ENCODE peak calls at places on chromosome 11, in eight cellular contexts. G is GM23248, J is HCT116, S is astrocyte, K is esophagus squamous epithelium, T is prostate gland, C is iPS DF 6.9, U is cardiac muscle cell. N is an unnamed sample. For H3K4me1 and H3K36me3, the result is how much of the 10 kb centered on the place peaks cover.

GRCh38 chr11:108115495-108116140 is 5.7 kb upstream of the ACAT1 start:
- DNase-seq in G (peak), J (no peak), S (peak), K (no peak), T (peak), C (no peak), U (peak), N (peak)

GRCh38 chr11:2518983-2519340 is 74.2 kb downstream of the KCNQ1 start:
- DNase-seq in G (no peak), J (no peak), S (no peak), K (no peak), T (no peak), C (no peak), U (no peak), N (no peak)

GRCh38 chr11:19345848-19346681 is 105.3 kb upstream of the E2F8 start:
- DNase-seq in G (peak), J (no peak), S (no peak), K (no peak), T (no peak), C (no peak), U (peak), N (no peak)

GRCh38 chr11:67434395-67434881 is 3.0 kb downstream of the PTPRCAP start:
- DNase-seq in G (no peak), J (no peak), S (no peak), K (no peak), T (no peak), C (no peak), U (no peak), N (no peak)

GRCh38 chr11:19829109-19829790 is 116.6 kb downstream of the NAV2 start:
- DNase-seq in G (no peak), J (no peak), S (no peak), K (no peak), T (peak), C (no peak), U (no peak), N (no peak)

GRCh38 chr11:43925932-43926505 is 16.4 kb upstream of the C11orf96 start:
- DNase-seq in G (no peak), J (no peak), S (no peak), K (no peak), T (no peak), C (no peak), U (no peak), N (no peak)

GRCh38 chr11:68480193-68480592 is 19.6 kb downstream of the PPP6R3 start:
- DNase-seq in G (no peak), J (no peak), S (no peak), K (no peak), T (no peak), C (no peak), U (no peak), N (no peak)

GRCh38 chr11:10450451-10451398 is 4.3 kb upstream of the AMPD3 start:
- DNase-seq in G (peak), J (peak), S (no peak), K (no peak), T (peak), C (peak), U (peak), N (no peak)

GRCh38 chr11:107591446-107592236 is 694 bp downstream of the ELMOD1 start:
- DNase-seq in G (peak), J (no peak), S (peak), K (no peak), T (no peak), C (no peak), U (peak), N (peak)

GRCh38 chr11:2387266-2387982 is 10.3 kb downstream of the CD81 start:
- DNase-seq in G (peak), J (no peak), S (no peak), K (no peak), T (no peak), C (no peak), U (no peak), N (peak)

GRCh38 chr11:62911137-62912130 is 9.7 kb downstream of the CHRM1 start:
- DNase-seq in G (peak), J (no peak), S (no peak), K (no peak), T (no peak), C (no peak), U (no peak), N (no peak)

GRCh38 chr11:36349345-36350136 is 53.5 kb downstream of the PRR5L start:
- DNase-seq in G (peak), J (no peak), S (no peak), K (no peak), T (no peak), C (no peak), U (no peak), N (no peak)

GRCh38 chr11:115333106-115333505 is 171.1 kb downstream of the CADM1 start:
- DNase-seq in G (peak), J (no peak), S (peak), K (no peak), T (no peak), C (no peak), U (no peak), N (no peak)

GRCh38 chr11:80390546-80390945 is 949.7 kb upstream of the TENM4 start:
- DNase-seq in G (no peak), J (no peak), S (no peak), K (no peak), T (no peak), C (no peak), U (no peak), N (no peak)

GRCh38 chr11:1168721-1169161 is 11.0 kb downstream of the MUC5AC start:
- DNase-seq in G (no peak), J (no peak), S (no peak), K (no peak), T (no peak), C (no peak), U (no peak), N (no peak)

GRCh38 chr11:1171223-1171984 is 13.7 kb downstream of the MUC5AC start:
- DNase-seq in G (no peak), J (no peak), S (no peak), K (no peak), T (no peak), C (no peak), U (no peak), N (no peak)

GRCh38 chr11:1172729-1173117 is 15.0 kb downstream of the MUC5AC start:
- DNase-seq in G (no peak), J (no peak), S (no peak), K (no peak), T (no peak), C (no peak), U (no peak), N (no peak)

GRCh38 chr11:1174441-1175370 is 17.0 kb downstream of the MUC5AC start:
- DNase-seq in G (no peak), J (no peak), S (no peak), K (no peak), T (no peak), C (no peak), U (no peak), N (no peak)

DNA sequence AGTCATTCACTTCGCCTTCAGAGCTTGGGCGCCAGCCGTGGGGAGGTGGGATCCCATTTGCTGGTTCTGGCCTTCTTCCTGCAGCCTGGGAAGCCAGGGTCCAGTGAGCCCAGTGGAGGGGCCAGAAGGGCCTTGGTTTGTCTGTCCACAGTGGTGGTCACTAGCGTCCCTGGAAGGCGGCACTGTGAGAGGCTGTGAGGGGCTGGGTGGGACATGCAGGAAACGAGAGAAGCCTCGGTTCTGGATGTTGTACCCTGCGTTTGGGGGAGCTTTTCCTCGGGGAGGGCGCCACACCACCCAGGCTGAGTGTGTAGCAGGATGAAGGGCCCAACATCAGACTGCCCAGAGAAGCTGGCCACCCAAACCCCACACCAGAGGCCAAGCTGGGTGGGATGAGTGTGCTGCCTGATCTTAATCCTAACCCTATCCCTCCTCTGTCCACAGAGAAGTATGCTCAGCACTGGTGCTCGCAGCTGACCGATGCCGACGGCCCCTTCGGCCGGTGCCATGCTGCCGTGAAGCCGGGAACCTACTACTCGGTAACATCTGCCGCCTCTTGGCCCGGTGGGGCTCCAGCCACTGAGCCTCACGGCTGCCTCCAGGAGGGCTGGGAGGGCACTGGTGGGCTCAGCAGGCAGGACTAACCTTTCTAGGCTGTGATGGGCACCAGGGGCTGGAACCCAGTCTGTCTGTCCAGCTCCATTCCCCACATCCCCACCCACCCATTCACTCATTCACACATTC is 14.4 kb downstream of the MUC5AC start:
- DNase-seq in G (no peak), J (no peak), S (no peak), K (no peak), T (no peak), C (no peak), U (no peak), N (no peak)
- H3K4me1 ChIP-seq in G (under half), J (under half), S (under half), K (under half), T (under half), C (under half), U (under half), N (under half)

GRCh38 chr11:65716294-65716693 is 4.2 kb downstream of the KAT5 start:
- DNase-seq in G (no peak), J (no peak), S (no peak), K (no peak), T (no peak), C (no peak), U (no peak), N (no peak)

GRCh38 chr11:65718531-65718930 is 2.1 kb downstream of the RNASEH2C start:
- DNase-seq in G (no peak), J (no peak), S (no peak), K (no peak), T (no peak), C (no peak), U (no peak), N (no peak)

GRCh38 chr11:65717906-65718305 is 2.7 kb downstream of the RNASEH2C start:
- DNase-seq in G (no peak), J (no peak), S (no peak), K (no peak), T (no peak), C (no peak), U (no peak), N (no peak)

GRCh38 chr11:65718964-65719492 is 1.6 kb downstream of the RNASEH2C start:
- DNase-seq in G (peak), J (no peak), S (no peak), K (no peak), T (no peak), C (no peak), U (no peak), N (no peak)

DNA sequence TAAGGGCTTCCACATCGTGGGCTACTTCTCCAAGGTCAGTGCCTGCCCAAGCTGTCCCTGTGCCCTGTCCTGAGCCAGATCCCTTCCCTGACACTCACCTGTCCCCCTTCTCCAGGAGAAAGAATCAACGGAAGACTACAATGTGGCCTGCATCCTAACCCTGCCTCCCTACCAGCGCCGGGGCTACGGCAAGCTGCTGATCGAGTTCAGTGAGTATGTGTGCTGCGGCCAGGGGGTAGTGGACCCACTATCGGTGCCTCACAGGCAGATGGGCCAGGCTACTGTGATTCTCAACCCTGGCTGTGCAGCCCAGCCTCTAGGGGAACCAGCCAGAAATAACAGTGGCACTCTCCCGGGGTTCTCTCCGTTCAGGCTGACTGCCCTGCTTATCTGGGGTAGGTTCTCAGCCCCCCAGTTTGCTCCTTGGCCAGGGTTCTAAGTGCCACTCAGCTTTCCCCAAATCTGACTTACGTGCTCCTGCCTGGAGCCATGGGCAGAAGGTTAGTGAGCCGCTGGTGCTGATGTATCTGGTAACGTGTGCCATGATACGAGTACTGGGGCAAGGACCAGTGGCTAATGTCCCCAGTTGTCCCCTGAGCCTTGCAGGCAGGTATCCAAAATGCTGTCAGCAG is 3.7 kb downstream of the RNASEH2C start:
- DNase-seq in G (no peak), J (no peak), S (no peak), K (no peak), T (no peak), C (no peak), U (no peak), N (no peak)
- H3K36me3 ChIP-seq in G (under half), J (half or more), S (under half), K (under half), T (under half), C (under half), U (under half), N (half or more)

DNA sequence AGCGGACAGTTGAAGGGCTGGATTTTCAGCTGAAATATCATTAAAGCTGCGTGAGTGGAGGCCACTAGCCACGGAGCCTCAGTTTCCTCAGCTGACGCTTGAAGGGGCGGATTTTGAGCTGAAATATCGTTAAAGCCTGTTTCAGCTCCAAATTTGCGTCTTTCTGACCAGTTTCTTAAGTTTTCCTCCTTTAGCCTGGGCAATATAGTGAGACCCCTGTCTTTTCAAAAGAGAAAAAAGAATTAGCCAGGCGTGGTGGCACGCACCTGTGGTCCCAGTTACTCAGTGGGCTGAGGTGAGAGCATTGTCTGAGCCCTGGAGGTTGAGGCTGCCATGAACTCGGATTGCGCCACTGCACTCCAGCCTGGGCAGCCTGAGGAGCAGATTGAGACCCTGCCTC is 3.7 kb downstream of the AP2A2 start:
- DNase-seq in G (no peak), J (no peak), S (no peak), K (no peak), T (no peak), C (no peak), U (no peak), N (no peak)
- H3K4me1 ChIP-seq in G (under half), J (under half), S (under half), K (under half), T (under half), C (under half), U (under half), N (under half)

DNA sequence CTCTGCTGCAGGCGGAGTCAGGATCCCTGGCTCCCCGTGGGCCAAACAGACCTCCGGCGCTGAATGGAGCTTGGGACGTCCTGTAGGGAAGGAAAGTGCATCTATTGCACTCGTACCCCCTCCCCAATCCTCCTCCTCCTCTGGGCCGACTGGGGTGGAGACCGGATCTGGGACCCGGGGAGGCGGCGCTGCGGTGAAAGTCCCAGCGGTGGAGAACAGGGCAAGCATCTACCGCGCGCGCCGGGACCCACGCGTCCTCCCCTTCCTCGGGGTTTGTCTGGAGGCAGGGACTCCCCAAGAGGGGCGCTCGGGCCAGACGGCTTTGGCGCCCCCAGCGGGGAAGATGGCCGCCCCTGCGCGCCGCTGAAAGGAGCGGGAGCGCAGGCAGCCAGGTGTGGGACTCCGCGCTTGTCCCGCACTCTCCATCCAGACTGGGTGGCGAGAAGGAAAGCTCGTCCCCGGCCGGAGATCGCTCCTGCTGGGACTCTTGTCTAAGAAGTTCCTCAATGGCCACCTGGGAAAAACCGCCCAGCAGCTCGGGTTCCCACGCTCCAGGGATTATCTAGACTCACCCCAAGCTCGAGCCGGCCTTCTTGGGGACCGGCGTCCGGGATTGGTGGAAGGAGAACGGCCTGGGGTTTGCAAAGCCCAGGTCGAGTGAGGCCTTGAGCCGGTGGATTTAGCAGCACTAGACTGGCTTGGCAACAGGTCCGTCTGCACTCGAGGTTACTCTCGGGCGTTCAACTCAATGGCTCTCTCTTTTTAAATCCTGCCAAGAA is 718 bp downstream of the FADS2 start:
- DNase-seq in G (peak), J (no peak), S (peak), K (no peak), T (peak), C (no peak), U (peak), N (peak)
- H3K36me3 ChIP-seq in G (under half), J (under half), S (under half), K (under half), T (under half), C (under half), U (under half), N (under half)